ENCODE peak calls at places on chromosome 3, in four cellular contexts. O is upper lobe of left lung, A is progenitor cell of endocrine pancreas, F is transverse colon. S is an unnamed sample.

GRCh38 chr3:42600958-42601675 is 631 bp downstream of the NKTR start:
- DNase-seq in O (no peak), A (no peak), F (peak), S (peak)

GRCh38 chr3:52429779-52430415 is 15.0 kb downstream of the SEMA3G start:
- DNase-seq in O (no peak), A (no peak), F (no peak), S (no peak)

GRCh38 chr3:182596673-182597410 is 196.5 kb upstream of the ATP11B start:
- DNase-seq in O (no peak), A (no peak), F (no peak), S (no peak)

GRCh38 chr3:30493912-30494311 is 112.5 kb upstream of the TGFBR2 start:
- DNase-seq in O (no peak), A (no peak), F (no peak), S (peak)

GRCh38 chr3:140160553-140160952 is 225.6 kb downstream of the CLSTN2 start:
- DNase-seq in O (no peak), A (no peak), F (no peak), S (no peak)

GRCh38 chr3:61251174-61251972 is at the start of gene FHIT:
- DNase-seq in O (peak), A (peak), F (peak), S (peak)

GRCh38 chr3:119976214-119976613 is 118.0 kb downstream of the GSK3B start:
- DNase-seq in O (no peak), A (no peak), F (no peak), S (peak)

GRCh38 chr3:15633766-15634588 is 32.4 kb downstream of the BTD start:
- DNase-seq in O (no peak), A (no peak), F (no peak), S (no peak)

GRCh38 chr3:72185549-72186484 is 400.9 kb upstream of the PROK2 start:
- DNase-seq in O (no peak), A (no peak), F (no peak), S (peak)

GRCh38 chr3:181710581-181711255 is 1.0 kb upstream of the SOX2 start:
- DNase-seq in O (peak), A (no peak), F (no peak), S (no peak)

GRCh38 chr3:113423699-113424098 is 17.6 kb downstream of the CFAP44 start:
- DNase-seq in O (no peak), A (no peak), F (no peak), S (no peak)

GRCh38 chr3:124837065-124837464 is 50.1 kb downstream of the ITGB5 start:
- DNase-seq in O (no peak), A (no peak), F (peak), S (no peak)

GRCh38 chr3:37999836-38000235 is 9.2 kb downstream of the VILL start:
- DNase-seq in O (no peak), A (no peak), F (no peak), S (no peak)

GRCh38 chr3:96706517-96706916 is 107.9 kb upstream of the EPHA6 start:
- DNase-seq in O (no peak), A (no peak), F (no peak), S (no peak)

GRCh38 chr3:169268942-169269460 is 394.5 kb downstream of the MECOM start:
- DNase-seq in O (no peak), A (no peak), F (no peak), S (no peak)

GRCh38 chr3:71258116-71258515 is 325.4 kb downstream of the FOXP1 start:
- DNase-seq in O (no peak), A (no peak), F (no peak), S (peak)

GRCh38 chr3:51813539-51813938 is 34.5 kb upstream of the IQCF6 start:
- DNase-seq in O (peak), A (no peak), F (no peak), S (no peak)

GRCh38 chr3:53200501-53201189 is 39.6 kb downstream of the PRKCD start:
- DNase-seq in O (no peak), A (no peak), F (no peak), S (no peak)

GRCh38 chr3:42873216-42873982 is 2.3 kb downstream of the CYP8B1 start:
- DNase-seq in O (peak), A (no peak), F (no peak), S (no peak)

GRCh38 chr3:70021267-70021666 is 21.7 kb downstream of the SAMMSON start:
- DNase-seq in O (no peak), A (no peak), F (no peak), S (no peak)

GRCh38 chr3:191257286-191257685 is 58.2 kb downstream of the OSTN start:
- DNase-seq in O (no peak), A (no peak), F (no peak), S (no peak)

GRCh38 chr3:170614214-170614966 is 28.5 kb upstream of the SLC7A14 start:
- DNase-seq in O (no peak), A (no peak), F (no peak), S (peak)

GRCh38 chr3:43709022-43709421 is 18.3 kb downstream of the ABHD5 start:
- DNase-seq in O (no peak), A (no peak), F (no peak), S (peak)

GRCh38 chr3:169218314-169218983 is 445.1 kb downstream of the MECOM start:
- DNase-seq in O (no peak), A (no peak), F (peak), S (peak)

GRCh38 chr3:61448378-61448777 is 113.0 kb upstream of the PTPRG start:
- DNase-seq in O (no peak), A (no peak), F (no peak), S (no peak)

GRCh38 chr3:140441006-140441405 is 236.9 kb upstream of the TRIM42 start:
- DNase-seq in O (no peak), A (no peak), F (no peak), S (peak)

GRCh38 chr3:150410311-150411105 is 2.4 kb downstream of the TSC22D2 start:
- DNase-seq in O (no peak), A (peak), F (peak), S (peak)

GRCh38 chr3:172904817-172905479 is 154.4 kb downstream of the ECT2 start:
- DNase-seq in O (no peak), A (no peak), F (no peak), S (no peak)
- TF ChIP-seq CTCF in O (no peak), A (no peak), F (no peak), S (no peak)

GRCh38 chr3:45333549-45333948 is 54.8 kb upstream of the LARS2 start:
- DNase-seq in O (no peak), A (no peak), F (no peak), S (peak)
- TF ChIP-seq CTCF in O (no peak), A (no peak), F (no peak), S (no peak)

GRCh38 chr3:149378420-149379388 is 1.3 kb upstream of the TM4SF1 start:
- DNase-seq in O (peak), A (no peak), F (no peak), S (no peak)

GRCh38 chr3:149375824-149376196 is 1.6 kb downstream of the TM4SF1 start:
- DNase-seq in O (no peak), A (no peak), F (no peak), S (no peak)

GRCh38 chr3:149377408-149378111 is at the start of gene TM4SF1:
- DNase-seq in O (no peak), A (no peak), F (peak), S (peak)

GRCh38 chr3:149375164-149375823 is 2.2 kb downstream of the TM4SF1 start:
- DNase-seq in O (no peak), A (no peak), F (no peak), S (peak)

GRCh38 chr3:149376728-149377407 is 581 bp downstream of the TM4SF1 start:
- DNase-seq in O (no peak), A (no peak), F (no peak), S (peak)
- TF ChIP-seq CTCF in O (no peak), A (no peak), F (no peak), S (no peak)

DNA sequence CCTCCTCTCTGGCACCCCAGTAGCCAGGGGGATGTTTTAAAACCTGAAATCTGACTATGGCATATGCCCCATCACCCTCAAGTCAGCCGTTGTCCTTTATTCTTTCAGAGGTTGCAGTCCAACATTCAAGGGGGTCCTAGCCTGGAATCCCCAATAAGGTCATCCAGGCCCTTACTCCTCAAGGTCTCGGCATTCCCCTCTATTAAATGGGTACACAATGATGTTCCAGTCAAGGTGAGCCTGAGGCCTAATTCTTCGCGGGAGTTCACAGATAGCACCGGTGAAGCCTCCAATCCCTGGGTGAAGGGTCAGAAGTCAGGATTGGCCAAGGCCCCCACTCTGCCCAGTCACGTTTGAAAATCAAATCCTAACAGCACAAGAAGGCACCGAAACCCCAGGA is 8.1 kb upstream of the SEMA3F start:
- DNase-seq in O (no peak), A (no peak), F (no peak), S (no peak)
- TF ChIP-seq CTCF in O (no peak), A (no peak), F (no peak), S (no peak)

GRCh38 chr3:46989146-46989810 is 9.8 kb downstream of the NBEAL2 start:
- DNase-seq in O (no peak), A (no peak), F (no peak), S (no peak)

GRCh38 chr3:46988616-46989015 is 9.2 kb downstream of the NBEAL2 start:
- DNase-seq in O (no peak), A (no peak), F (no peak), S (no peak)

GRCh38 chr3:46986782-46987484 is 7.5 kb downstream of the NBEAL2 start:
- DNase-seq in O (no peak), A (no peak), F (no peak), S (no peak)

GRCh38 chr3:46986055-46986730 is 6.7 kb downstream of the NBEAL2 start:
- DNase-seq in O (no peak), A (no peak), F (peak), S (peak)

GRCh38 chr3:46987485-46988401 is 8.3 kb downstream of the NBEAL2 start:
- DNase-seq in O (peak), A (no peak), F (peak), S (peak)
- TF ChIP-seq CTCF in O (no peak), A (no peak), F (no peak), S (no peak)

GRCh38 chr3:109018828-109019227 is 65.1 kb upstream of the GUCA1C start:
- DNase-seq in O (no peak), A (no peak), F (no peak), S (peak)

GRCh38 chr3:109028753-109029152 is 75.1 kb upstream of the GUCA1C start:
- DNase-seq in O (no peak), A (no peak), F (no peak), S (no peak)

GRCh38 chr3:109025896-109026295 is 72.2 kb upstream of the GUCA1C start:
- DNase-seq in O (no peak), A (no peak), F (no peak), S (no peak)

GRCh38 chr3:109023656-109024254 is 70.1 kb upstream of the GUCA1C start:
- DNase-seq in O (no peak), A (no peak), F (peak), S (peak)
- TF ChIP-seq CTCF in O (peak), A (peak), F (peak), S (peak)

DNA sequence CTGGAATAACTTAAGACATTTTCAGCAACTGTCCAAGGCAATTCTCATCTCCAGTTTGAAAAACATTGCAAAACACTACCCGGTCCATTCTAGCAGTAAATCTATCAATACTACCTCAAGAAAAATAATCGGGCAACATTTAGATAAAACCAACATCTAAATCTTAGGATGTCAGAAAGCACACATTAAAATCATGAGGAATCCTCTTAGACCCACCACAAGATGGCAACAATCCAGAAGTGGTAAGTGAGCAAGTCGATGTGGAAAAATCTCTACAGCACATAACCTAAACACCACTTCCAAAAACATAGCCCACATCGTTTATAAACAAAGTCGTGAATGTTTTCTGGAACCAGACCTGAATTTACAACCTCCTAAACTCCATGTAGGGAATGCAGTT is 5.7 kb downstream of the PLCH1 start:
- DNase-seq in O (no peak), A (no peak), F (no peak), S (no peak)
- TF ChIP-seq CTCF in O (no peak), A (peak), F (no peak), S (no peak)

GRCh38 chr3:48546203-48546829 is 10.3 kb downstream of the PFKFB4 start:
- DNase-seq in O (no peak), A (no peak), F (no peak), S (no peak)
- TF ChIP-seq CTCF in O (no peak), A (no peak), F (no peak), S (no peak)

GRCh38 chr3:48433472-48434118 is 3.7 kb upstream of the PLXNB1 start:
- DNase-seq in O (no peak), A (no peak), F (peak), S (peak)

GRCh38 chr3:48430359-48431101 is 644 bp upstream of the PLXNB1 start:
- DNase-seq in O (no peak), A (no peak), F (peak), S (no peak)

GRCh38 chr3:48431224-48432029 is 1.5 kb upstream of the PLXNB1 start:
- DNase-seq in O (no peak), A (no peak), F (peak), S (no peak)

GRCh38 chr3:48434591-48435222 is 4.8 kb upstream of the PLXNB1 start:
- DNase-seq in O (no peak), A (no peak), F (peak), S (no peak)

DNA sequence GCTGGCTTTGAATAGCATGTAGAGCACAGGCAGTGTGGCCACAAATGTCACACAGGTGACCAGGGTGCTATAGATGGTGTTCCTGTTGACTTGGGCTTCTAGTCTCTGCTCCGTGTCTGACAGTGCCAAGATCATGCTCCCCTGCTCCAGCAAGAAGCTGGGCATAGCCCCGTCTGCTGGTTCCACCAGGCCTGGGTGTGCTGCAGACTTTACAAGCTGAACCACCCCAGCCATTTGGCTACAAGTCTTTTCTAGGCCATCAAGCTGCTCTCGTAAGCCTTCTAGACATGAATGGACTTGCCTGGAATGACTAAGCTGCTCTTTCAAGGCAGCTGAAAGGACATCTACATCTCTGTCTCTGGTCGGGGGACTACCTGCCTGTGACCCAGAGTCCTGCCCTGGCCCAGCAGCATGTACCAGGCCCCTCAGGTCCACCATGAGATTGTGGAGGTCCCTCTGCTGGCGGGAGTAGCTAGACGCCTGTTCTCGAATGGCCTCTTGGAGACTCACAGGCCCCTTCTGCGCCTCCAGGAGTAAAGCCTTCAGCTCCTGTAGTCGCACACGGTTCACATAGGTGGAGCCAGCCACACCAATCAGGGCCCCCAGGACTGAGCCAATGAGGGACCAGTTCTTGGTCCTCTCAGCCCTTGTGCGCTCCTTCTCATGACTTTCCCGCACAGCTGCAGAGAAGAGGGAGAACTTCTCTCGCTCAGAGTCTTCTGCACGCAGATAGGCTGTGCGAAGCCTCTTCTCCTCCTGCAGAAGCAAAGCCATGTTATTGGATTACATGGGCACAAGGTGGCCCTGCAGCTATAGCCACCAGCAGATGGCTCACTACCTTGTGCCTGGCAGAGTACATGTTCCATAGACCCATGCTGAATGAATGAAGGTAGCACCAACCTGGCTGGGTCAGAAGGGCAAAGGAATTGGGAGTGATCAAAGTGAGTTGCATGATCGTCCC is 2.8 kb upstream of the PLXNB1 start:
- DNase-seq in O (no peak), A (no peak), F (peak), S (peak)
- TF ChIP-seq CTCF in O (no peak), A (peak), F (peak), S (peak)

S was measured in epithelial cell of esophagus.